ENCODE peak calls at places on chromosomes 6 and 20, in five cellular contexts. V is nephron progenitor cell, T is mammary epithelial cell, L is cardiac muscle cell, X is hepatocyte. D is an unnamed sample.
A peak's percentile ranks its signal among the peaks of the same experiment; 100 is the strongest.

GRCh38 chr6:118783931-118784528 is 109.9 kb upstream of the ASF1A start:
- DNase-seq in T (peak; percentile 15), X (no peak), L (peak; percentile 27), V (no peak), D (no peak)

GRCh38 chr6:128121610-128122009 is 220.8 kb upstream of the THEMIS start:
- DNase-seq in L (no peak), T (no peak), V (no peak), X (no peak), D (no peak)

GRCh38 chr20:24746351-24746685 is 202.8 kb upstream of the CST7 start:
- DNase-seq in X (no peak), L (no peak), V (no peak), T (peak; percentile 96), D (no peak)

GRCh38 chr20:57437672-57438330 is 46.6 kb downstream of the RBM38 start:
- DNase-seq in T (no peak), L (no peak), V (no peak), X (no peak), D (no peak)

GRCh38 chr6:169172946-169173345 is 80.7 kb downstream of the THBS2 start:
- DNase-seq in L (peak; percentile 44), X (no peak), T (no peak), V (no peak), D (no peak)

GRCh38 chr6:78598966-78599365 is 268.4 kb upstream of the IRAK1BP1 start:
- DNase-seq in T (peak; percentile 98), L (peak; percentile 88), V (no peak), X (no peak), D (no peak)

GRCh38 chr6:163132050-163132750 is 282.3 kb upstream of the QKI start:
- DNase-seq in L (peak; percentile 2), V (no peak), T (no peak), X (no peak), D (no peak)

GRCh38 chr6:19427548-19427947 is 409.6 kb upstream of the ID4 start:
- DNase-seq in L (no peak), T (no peak), X (no peak), V (no peak), D (no peak)

GRCh38 chr20:23721962-23722361 is 28.8 kb downstream of the CST1 start:
- DNase-seq in X (no peak), V (no peak), T (no peak), L (no peak), D (no peak)

GRCh38 chr6:102853249-102853955 is 1459.9 kb downstream of the GRIK2 start:
- DNase-seq in V (no peak), L (no peak), T (no peak), X (peak; percentile 23), D (no peak)

GRCh38 chr20:37042986-37043972 is 52.5 kb downstream of the RBL1 start:
- DNase-seq in T (no peak), V (no peak), X (no peak), L (no peak), D (peak; percentile 38)

GRCh38 chr20:40868568-40869223 is 159.9 kb upstream of the TOP1 start:
- DNase-seq in L (peak; percentile 90), X (peak; percentile 21), T (no peak), V (no peak), D (no peak)

GRCh38 chr6:6317825-6318733 is 2.4 kb downstream of the F13A1 start:
- DNase-seq in T (no peak), X (no peak), V (no peak), L (no peak), D (no peak)

GRCh38 chr20:10954137-10954840 is 280.5 kb upstream of the JAG1 start:
- DNase-seq in T (peak; percentile 96), L (no peak), V (no peak), X (no peak), D (no peak)

GRCh38 chr6:124008689-124009371 is 205.2 kb downstream of the NKAIN2 start:
- DNase-seq in L (no peak), T (no peak), X (no peak), V (no peak), D (no peak)

GRCh38 chr6:2666906-2667575 is 83.7 kb downstream of the MYLK4 start:
- DNase-seq in T (no peak), X (no peak), V (no peak), L (no peak), D (no peak)

GRCh38 chr6:2663123-2663522 is 87.6 kb downstream of the MYLK4 start:
- DNase-seq in T (no peak), V (no peak), X (no peak), L (no peak), D (no peak)

GRCh38 chr6:2665169-2666070 is 85.3 kb downstream of the MYLK4 start:
- DNase-seq in V (no peak), X (no peak), T (peak; percentile 57), L (peak; percentile 15), D (no peak)

GRCh38 chr6:2669067-2669710 is 81.5 kb downstream of the MYLK4 start:
- DNase-seq in V (no peak), X (no peak), T (no peak), L (peak; percentile 49), D (no peak)

GRCh38 chr6:2667617-2668016 is 83.1 kb downstream of the MYLK4 start:
- DNase-seq in T (no peak), X (no peak), L (no peak), V (no peak), D (no peak)
- TF ChIP-seq CTCF in T (no peak), X (no peak), L (no peak), V (no peak), D (no peak)

DNA sequence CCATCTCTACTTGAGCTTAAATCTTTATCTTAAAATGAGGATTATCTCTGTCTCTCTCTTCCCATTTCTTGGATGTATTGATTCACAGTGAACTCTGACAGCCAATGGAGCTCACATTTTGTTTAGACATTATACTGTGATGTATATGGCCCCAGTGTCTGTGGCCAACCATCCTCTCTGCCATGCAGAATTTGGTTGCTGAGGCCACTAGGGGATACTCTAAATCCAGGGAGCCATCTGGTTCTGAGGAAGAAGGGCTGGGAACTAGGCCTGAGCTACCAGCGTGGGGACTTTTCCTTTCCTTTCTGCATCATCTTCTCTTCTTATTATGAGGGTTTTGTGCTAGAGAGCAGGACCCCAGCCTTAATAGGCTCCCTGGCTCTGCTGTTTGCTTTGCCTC is 59.1 kb upstream of the RIPOR2 start:
- DNase-seq in X (no peak), V (no peak), L (no peak), T (no peak), D (no peak)
- TF ChIP-seq CTCF in X (no peak), V (no peak), L (no peak), T (peak; percentile 45), D (no peak)

GRCh38 chr6:121105461-121105860 is 228.8 kb downstream of the TBC1D32 start:
- DNase-seq in V (no peak), X (no peak), T (no peak), L (no peak), D (no peak)
- TF ChIP-seq CTCF in V (no peak), X (no peak), T (no peak), L (no peak), D (no peak)

GRCh38 chr6:16150098-16150497 is 21.2 kb downstream of the MYLIP start:
- DNase-seq in V (no peak), X (no peak), L (no peak), T (no peak), D (no peak)

GRCh38 chr6:16149305-16149704 is 20.4 kb downstream of the MYLIP start:
- DNase-seq in L (no peak), V (no peak), X (no peak), T (no peak), D (no peak)

GRCh38 chr6:16146527-16146955 is 17.7 kb downstream of the MYLIP start:
- DNase-seq in V (no peak), L (no peak), T (no peak), X (no peak), D (no peak)

GRCh38 chr6:16146028-16146427 is 17.1 kb downstream of the MYLIP start:
- DNase-seq in L (no peak), X (no peak), V (no peak), T (peak; percentile 41), D (no peak)

GRCh38 chr6:16148498-16148897 is 19.6 kb downstream of the MYLIP start:
- DNase-seq in L (no peak), X (peak; percentile 71), V (no peak), T (no peak), D (no peak)
- TF ChIP-seq CTCF in L (no peak), X (no peak), V (no peak), T (no peak), D (no peak)

GRCh38 chr6:56671160-56671559 is 28.5 kb upstream of the DST start:
- DNase-seq in V (no peak), L (no peak), X (no peak), T (no peak), D (no peak)
- TF ChIP-seq CTCF in V (no peak), L (no peak), X (no peak), T (peak; percentile 55), D (no peak)

D was measured in GM10248.